ENCODE peak calls at places on chromosome 10, in six cellular contexts. N is left kidney; J is naive thymus-derived CD4-positive, alpha-beta T cell; I is GM04504; K is fibroblast of lung; G is heart right ventricle. U is an unnamed sample.

GRCh38 chr10:121751191-121751760 is 153.0 kb upstream of the FGFR2 start:
- DNase-seq in N (no peak), J (no peak), I (no peak), K (no peak), G (no peak), U (peak)

GRCh38 chr10:58278274-58278961 is 9.5 kb downstream of the CISD1 start:
- DNase-seq in N (no peak), J (no peak), I (no peak), K (no peak), G (no peak), U (no peak)

GRCh38 chr10:88896336-88897018 is 16.4 kb downstream of the STAMBPL1 start:
- DNase-seq in N (no peak), J (no peak), I (no peak), K (no peak), G (no peak), U (no peak)

GRCh38 chr10:22670796-22671195 is 43.6 kb downstream of the PIP4K2A start:
- DNase-seq in N (no peak), J (no peak), I (peak), K (peak), G (no peak), U (peak)

GRCh38 chr10:86506499-86506898 is 15.1 kb downstream of the WAPL start:
- DNase-seq in N (peak), J (no peak), I (no peak), K (no peak), G (no peak), U (no peak)

GRCh38 chr10:100993986-100994708 is 5.5 kb upstream of the LZTS2 start:
- DNase-seq in N (peak), J (no peak), I (no peak), K (peak), G (no peak), U (no peak)

GRCh38 chr10:103244663-103245271 is 920 bp upstream of the RPEL1 start:
- DNase-seq in N (peak), J (peak), I (peak), K (peak), G (peak), U (peak)

GRCh38 chr10:83908506-83908905 is 230.8 kb upstream of the GHITM start:
- DNase-seq in N (no peak), J (no peak), I (no peak), K (no peak), G (no peak), U (no peak)

GRCh38 chr10:71582019-71582418 is 137.6 kb downstream of the C10orf105 start:
- DNase-seq in N (peak), J (no peak), I (no peak), K (peak), G (no peak), U (no peak)

GRCh38 chr10:33799281-33799943 is 464.9 kb upstream of the NRP1 start:
- DNase-seq in N (peak), J (no peak), I (peak), K (no peak), G (no peak), U (no peak)

GRCh38 chr10:128747556-128748335 is 621.5 kb upstream of the MKI67 start:
- DNase-seq in N (peak), J (no peak), I (no peak), K (no peak), G (no peak), U (no peak)

GRCh38 chr10:14578060-14578952 is 196.4 kb downstream of the FAM107B start:
- DNase-seq in N (no peak), J (no peak), I (no peak), K (peak), G (no peak), U (peak)

GRCh38 chr10:15791816-15792524 is 68.3 kb downstream of the MINDY3 start:
- DNase-seq in N (peak), J (no peak), I (peak), K (peak), G (no peak), U (peak)

GRCh38 chr10:100065084-100065660 is 16.5 kb downstream of the CPN1 start:
- DNase-seq in N (peak), J (no peak), I (no peak), K (no peak), G (no peak), U (no peak)

GRCh38 chr10:93267521-93267920 is 193.8 kb downstream of the CYP26A1 start:
- DNase-seq in N (no peak), J (no peak), I (no peak), K (no peak), G (no peak), U (no peak)

GRCh38 chr10:33897255-33897893 is 562.9 kb upstream of the NRP1 start:
- DNase-seq in N (no peak), J (no peak), I (no peak), K (no peak), G (no peak), U (no peak)

GRCh38 chr10:11425288-11425595 is 186.2 kb downstream of the USP6NL start:
- DNase-seq in N (no peak), J (no peak), I (no peak), K (peak), G (no peak), U (no peak)

GRCh38 chr10:109264004-109264403 is 659.3 kb downstream of the XPNPEP1 start:
- DNase-seq in N (no peak), J (no peak), I (no peak), K (no peak), G (no peak), U (no peak)

GRCh38 chr10:66836057-66836456 is 89.8 kb upstream of the LRRTM3 start:
- DNase-seq in N (no peak), J (no peak), I (peak), K (peak), G (no peak), U (peak)

GRCh38 chr10:77689339-77689738 is 51.7 kb upstream of the KCNMA1 start:
- DNase-seq in N (no peak), J (no peak), I (no peak), K (no peak), G (no peak), U (no peak)

GRCh38 chr10:13483951-13484350 is 44.9 kb downstream of the BEND7 start:
- DNase-seq in N (no peak), J (peak), I (no peak), K (no peak), G (no peak), U (no peak)

GRCh38 chr10:48937796-48938195 is 1.8 kb downstream of the LRRC18 start:
- DNase-seq in N (no peak), J (no peak), I (no peak), K (no peak), G (no peak), U (no peak)

GRCh38 chr10:47104786-47105385 is 193.7 kb downstream of the PTPN20 start:
- DNase-seq in N (no peak), J (no peak), I (no peak), K (no peak), G (no peak), U (no peak)

GRCh38 chr10:28137907-28138880 is 139.3 kb upstream of the ODAD2 start:
- DNase-seq in N (no peak), J (no peak), I (peak), K (no peak), G (no peak), U (peak)

GRCh38 chr10:18313146-18313542 is 172.9 kb downstream of the CACNB2 start:
- DNase-seq in N (peak), J (no peak), I (no peak), K (no peak), G (no peak), U (no peak)

U was measured in stromal cell of bone marrow.